ENCODE peak calls at places on chromosomes 6 and 20, in seven cellular contexts. One of them, this sample, is unnamed.

GRCh38 chr6:34459899-34460593 is 5.8 kb upstream of the PACSIN1 start:
- DNase-seq in choroid plexus epithelial cell: peak
- DNase-seq in lung microvascular endothelial cell: peak
- DNase-seq in germinal center: peak
- DNase-seq in D341Med: peak
- DNase-seq in hippocampal formation: no peak
- DNase-seq in HEK293T: peak
- DNase-seq in this sample: peak

GRCh38 chr6:91045152-91045551 is 458.3 kb upstream of the MAP3K7 start:
- DNase-seq in lung microvascular endothelial cell: no peak
- DNase-seq in germinal center: no peak
- DNase-seq in choroid plexus epithelial cell: peak
- DNase-seq in HEK293T: no peak
- DNase-seq in D341Med: no peak
- DNase-seq in hippocampal formation: no peak
- DNase-seq in this sample: no peak

GRCh38 chr20:48156521-48156920 is 371.2 kb upstream of the SULF2 start:
- DNase-seq in D341Med: no peak
- DNase-seq in HEK293T: no peak
- DNase-seq in germinal center: no peak
- DNase-seq in choroid plexus epithelial cell: no peak
- DNase-seq in hippocampal formation: no peak
- DNase-seq in lung microvascular endothelial cell: no peak
- DNase-seq in this sample: no peak

GRCh38 chr6:127924440-127924839 is 23.6 kb upstream of the THEMIS start:
- DNase-seq in D341Med: no peak
- DNase-seq in choroid plexus epithelial cell: peak
- DNase-seq in HEK293T: no peak
- DNase-seq in germinal center: no peak
- DNase-seq in hippocampal formation: no peak
- DNase-seq in lung microvascular endothelial cell: no peak
- DNase-seq in this sample: no peak

GRCh38 chr6:134757911-134758361 is 192.0 kb downstream of the ALDH8A1 start:
- DNase-seq in lung microvascular endothelial cell: no peak
- DNase-seq in D341Med: no peak
- DNase-seq in hippocampal formation: no peak
- DNase-seq in HEK293T: no peak
- DNase-seq in choroid plexus epithelial cell: no peak
- DNase-seq in germinal center: no peak
- DNase-seq in this sample: no peak

GRCh38 chr20:61512475-61512874 is 260.4 kb downstream of the CDH4 start:
- DNase-seq in lung microvascular endothelial cell: no peak
- DNase-seq in HEK293T: no peak
- DNase-seq in choroid plexus epithelial cell: no peak
- DNase-seq in germinal center: no peak
- DNase-seq in D341Med: no peak
- DNase-seq in hippocampal formation: no peak
- DNase-seq in this sample: no peak

GRCh38 chr6:35139924-35140524 is 1.1 kb downstream of the TCP11 start:
- DNase-seq in HEK293T: peak
- DNase-seq in D341Med: peak
- DNase-seq in germinal center: peak
- DNase-seq in hippocampal formation: peak
- DNase-seq in choroid plexus epithelial cell: peak
- DNase-seq in lung microvascular endothelial cell: peak
- DNase-seq in this sample: peak

GRCh38 chr6:90406142-90406794 is 109.6 kb upstream of the BACH2 start:
- DNase-seq in HEK293T: no peak
- DNase-seq in hippocampal formation: no peak
- DNase-seq in germinal center: no peak
- DNase-seq in D341Med: no peak
- DNase-seq in choroid plexus epithelial cell: peak
- DNase-seq in lung microvascular endothelial cell: peak
- DNase-seq in this sample: no peak

GRCh38 chr20:33677991-33678431 is 3.8 kb upstream of the NECAB3 start:
- DNase-seq in hippocampal formation: no peak
- DNase-seq in D341Med: no peak
- DNase-seq in choroid plexus epithelial cell: no peak
- DNase-seq in germinal center: no peak
- DNase-seq in HEK293T: no peak
- DNase-seq in lung microvascular endothelial cell: no peak
- DNase-seq in this sample: no peak